ENCODE peak calls at places on chromosomes 11 and 22, in ten cellular contexts. H, Y, P, O, M, S, L, F, B and X are unnamed samples.

GRCh38 chr11:116563028-116563712 is 209.6 kb downstream of the BUD13 start:
- DNase-seq in M (no peak), H (peak), S (no peak), B (no peak), L (no peak), P (peak), Y (no peak), O (no peak), F (peak), X (no peak)

GRCh38 chr11:130478204-130478701 is 29.8 kb downstream of the ADAMTS15 start:
- DNase-seq in O (peak), S (no peak), B (peak), M (peak), H (peak), P (peak), L (peak), F (peak), Y (peak), X (no peak)

GRCh38 chr11:93501856-93502255 is 41.3 kb downstream of the SMCO4 start:
- DNase-seq in P (no peak), H (no peak), S (no peak), F (no peak), B (no peak), O (no peak), L (no peak), Y (no peak), M (no peak), X (no peak)

GRCh38 chr22:16827506-16827905 is 2.3 kb upstream of the XKR3 start:
- DNase-seq in H (no peak), P (no peak), Y (no peak), S (no peak), L (no peak), M (no peak), O (no peak), F (no peak), B (no peak), X (no peak)

GRCh38 chr11:32297629-32298028 is 137.7 kb downstream of the WT1 start:
- DNase-seq in H (peak), F (no peak), S (no peak), O (no peak), L (peak), M (no peak), P (peak), B (no peak), Y (no peak), X (no peak)

GRCh38 chr22:26483439-26484359 is at the start of the genes HPS4 and SRRD:
- DNase-seq in S (peak), H (peak), B (peak), P (peak), O (peak), M (peak), F (peak), L (no peak), Y (peak), X (peak)

GRCh38 chr22:35330258-35330861 is 30.7 kb downstream of the TOM1 start:
- DNase-seq in Y (peak), F (no peak), B (peak), P (peak), O (no peak), H (peak), S (no peak), L (peak), M (peak), X (no peak)

GRCh38 chr22:26975865-26976264 is 318.5 kb downstream of the MIAT start:
- DNase-seq in Y (no peak), H (no peak), S (no peak), L (no peak), F (no peak), P (no peak), O (no peak), B (no peak), M (no peak), X (no peak)

GRCh38 chr22:49737101-49737551 is 90.5 kb downstream of the BRD1 start:
- DNase-seq in M (peak), S (no peak), B (no peak), O (no peak), L (no peak), Y (no peak), H (no peak), F (no peak), P (no peak), X (no peak)

GRCh38 chr11:63610604-63611394 is 3.4 kb downstream of the PLAAT3 start:
- DNase-seq in L (no peak), P (no peak), B (no peak), O (no peak), M (peak), F (no peak), Y (no peak), S (no peak), H (peak), X (no peak)

GRCh38 chr11:47946682-47947575 is 33.4 kb upstream of the PTPRJ start:
- DNase-seq in S (no peak), P (peak), Y (peak), B (peak), M (peak), L (peak), O (peak), F (no peak), H (peak), X (no peak)

GRCh38 chr22:26740253-26740652 is 82.9 kb downstream of the MIAT start:
- DNase-seq in O (no peak), L (no peak), H (no peak), S (peak), B (no peak), M (no peak), Y (no peak), F (peak), P (no peak), X (no peak)

GRCh38 chr11:39011822-39012221 is 2413.8 kb upstream of the RAG2 start:
- DNase-seq in O (no peak), S (no peak), L (no peak), H (no peak), F (no peak), P (no peak), Y (no peak), B (no peak), M (no peak), X (no peak)

GRCh38 chr11:75445315-75445953 is 12.4 kb upstream of the KLHL35 start:
- DNase-seq in M (peak), F (peak), L (no peak), P (peak), S (peak), B (peak), Y (peak), H (peak), O (peak), X (peak)

GRCh38 chr11:92453055-92453454 is 228.4 kb downstream of the FAT3 start:
- DNase-seq in P (peak), B (no peak), L (no peak), H (peak), Y (no peak), S (no peak), M (no peak), O (no peak), F (no peak), X (no peak)

GRCh38 chr22:36775589-36775965 is 342 bp downstream of the IFT27 start:
- DNase-seq in Y (peak), F (peak), H (peak), S (peak), P (peak), O (no peak), L (no peak), B (peak), M (peak), X (no peak)

GRCh38 chr11:134411887-134412507 is at the start of gene B3GAT1:
- DNase-seq in M (no peak), Y (no peak), P (no peak), O (no peak), L (no peak), F (peak), S (peak), B (no peak), H (no peak), X (no peak)

GRCh38 chr11:65425971-65426838 is 3.6 kb downstream of the NEAT1 start:
- DNase-seq in F (no peak), P (peak), B (no peak), M (peak), H (peak), S (no peak), Y (peak), L (no peak), O (no peak), X (no peak)

GRCh38 chr22:36862251-36863242 is 1.7 kb downstream of the NCF4 start:
- DNase-seq in Y (peak), L (no peak), M (peak), H (no peak), B (peak), S (no peak), P (no peak), F (no peak), O (no peak), X (no peak)

GRCh38 chr11:59755701-59756495 is 722 bp downstream of the STX3 start:
- DNase-seq in B (peak), M (peak), F (peak), H (peak), S (peak), L (no peak), Y (peak), P (peak), O (peak), X (peak)

GRCh38 chr22:28023774-28024173 is 104.7 kb upstream of the PITPNB start:
- DNase-seq in H (no peak), P (no peak), Y (no peak), L (no peak), M (peak), S (no peak), O (no peak), F (no peak), B (no peak), X (no peak)

GRCh38 chr11:67288452-67289225 is 464 bp upstream of the ANKRD13D start:
- DNase-seq in L (peak), F (peak), M (peak), Y (peak), S (peak), H (peak), P (peak), B (peak), O (no peak), X (peak)
- TF ChIP-seq CTCF in L (peak), F (no peak), M (peak), Y (no peak), S (peak), H (no peak), P (peak), B (peak), O (peak), X (peak)

GRCh38 chr11:774873-775592 is 2.3 kb downstream of the GATD1 start:
- DNase-seq in B (peak), Y (no peak), H (peak), O (no peak), P (peak), F (no peak), S (no peak), M (no peak), L (no peak), X (no peak)
- TF ChIP-seq CTCF in B (no peak), Y (no peak), H (no peak), O (no peak), P (no peak), F (no peak), S (no peak), M (no peak), L (no peak), X (no peak)

GRCh38 chr11:30859709-30860108 is 273.6 kb upstream of the MPPED2 start:
- DNase-seq in M (no peak), B (no peak), Y (no peak), P (no peak), S (no peak), F (peak), O (no peak), H (no peak), L (no peak), X (no peak)

GRCh38 chr11:30853470-30853869 is 267.3 kb upstream of the MPPED2 start:
- DNase-seq in B (no peak), O (no peak), P (no peak), F (no peak), H (no peak), S (no peak), M (no peak), L (no peak), Y (no peak), X (no peak)

GRCh38 chr11:30852091-30852490 is 265.9 kb upstream of the MPPED2 start:
- DNase-seq in O (no peak), P (no peak), M (no peak), S (no peak), B (no peak), H (no peak), Y (no peak), F (no peak), L (no peak), X (no peak)

GRCh38 chr11:30852645-30853044 is 266.5 kb upstream of the MPPED2 start:
- DNase-seq in M (no peak), O (no peak), B (no peak), F (no peak), Y (no peak), H (no peak), S (no peak), P (no peak), L (no peak), X (no peak)

DNA sequence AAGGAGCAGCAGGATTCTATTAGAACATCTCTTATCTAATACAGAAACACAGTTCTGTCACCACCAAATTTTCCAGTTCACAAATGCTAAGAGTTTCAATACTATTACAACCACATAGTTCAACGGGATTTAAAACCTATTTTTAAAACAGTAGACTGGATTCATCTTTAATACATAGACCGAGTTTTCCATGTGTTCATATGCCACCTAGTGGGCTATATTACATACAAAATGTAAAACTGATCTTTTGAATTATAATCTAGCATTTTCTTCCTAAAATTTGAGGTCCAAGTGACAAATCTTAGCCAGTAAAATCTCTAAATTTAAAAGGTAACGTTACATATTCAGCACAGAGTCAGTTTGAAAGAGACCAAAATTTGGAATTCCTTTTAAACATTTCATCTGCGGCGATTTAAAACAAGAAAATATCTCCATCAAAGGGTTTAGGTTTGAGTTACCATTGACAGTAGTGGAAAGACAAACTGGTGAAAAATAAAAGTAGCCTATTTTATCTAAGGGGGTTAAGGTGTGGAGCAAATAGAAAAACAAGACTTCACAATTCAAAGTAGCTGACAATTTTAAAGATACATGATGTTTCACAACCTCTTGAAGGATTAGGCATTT is 269.3 kb upstream of the MPPED2 start:
- DNase-seq in Y (no peak), M (no peak), H (peak), P (peak), L (no peak), O (no peak), S (no peak), B (no peak), F (no peak), X (no peak)
- TF ChIP-seq CTCF in Y (peak), M (peak), H (peak), P (peak), L (no peak), O (peak), S (peak), B (peak), F (peak), X (peak)

GRCh38 chr11:44326615-44327475 is 16.9 kb upstream of the ALX4 start:
- DNase-seq in M (no peak), H (peak), O (no peak), P (no peak), Y (no peak), L (no peak), S (no peak), B (no peak), F (no peak), X (no peak)
- TF ChIP-seq CTCF in M (no peak), H (no peak), O (no peak), P (peak), Y (no peak), L (peak), S (no peak), B (no peak), F (no peak), X (no peak)

DNA sequence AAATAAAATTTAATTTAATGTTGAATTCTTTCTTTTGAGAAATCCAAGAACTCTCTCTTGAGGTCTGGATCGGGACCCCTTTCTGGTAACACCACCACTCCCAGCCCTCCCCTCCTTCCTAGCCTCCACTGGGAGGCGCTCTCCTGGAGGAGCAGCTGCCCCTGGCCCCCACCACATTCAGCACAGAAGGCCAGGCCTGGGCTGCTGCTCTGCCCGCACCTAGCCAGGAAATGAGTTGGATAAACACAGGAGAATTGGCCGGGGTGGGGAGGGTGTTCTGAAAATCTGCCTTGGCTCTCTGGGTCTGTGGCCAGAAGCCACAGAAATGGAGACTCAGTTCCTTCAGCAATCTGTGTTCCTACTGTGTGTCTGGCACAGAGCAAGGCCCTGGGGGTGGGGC is 31.2 kb downstream of the C22orf42 start:
- DNase-seq in F (no peak), H (no peak), L (no peak), Y (no peak), P (no peak), O (no peak), B (no peak), M (no peak), S (peak), X (no peak)
- TF ChIP-seq CTCF in F (peak), H (no peak), L (peak), Y (no peak), P (no peak), O (no peak), B (no peak), M (no peak), S (peak), X (no peak)

GRCh38 chr11:12099132-12099873 is 11.1 kb upstream of the MICAL2 start:
- DNase-seq in M (no peak), F (no peak), L (no peak), H (peak), S (no peak), B (no peak), P (no peak), Y (no peak), O (no peak), X (no peak)
- TF ChIP-seq CTCF in M (no peak), F (no peak), L (peak), H (peak), S (no peak), B (no peak), P (peak), Y (no peak), O (no peak), X (peak)